ENCODE peak calls at places on chromosomes 4 and X, in nine cellular contexts. Q, L, V, M, N, O, D, I and B are unnamed samples.

GRCh38 chr4:146959692-146960091 is 14.0 kb upstream of the TTC29 start:
- DNase-seq in Q (no peak), M (no peak), L (peak), V (peak), D (no peak), O (peak), N (no peak), I (no peak), B (no peak)

GRCh38 chr4:16582526-16582925 is 315.9 kb downstream of the LDB2 start:
- DNase-seq in O (no peak), Q (no peak), I (no peak), N (no peak), M (no peak), D (no peak), L (no peak), V (no peak), B (no peak)

GRCh38 chrX:140918398-140919043 is 83.9 kb upstream of the SPANXB1 start:
- DNase-seq in Q (no peak), N (peak), L (peak), I (no peak), V (peak), M (peak), D (peak), O (peak), B (peak)

GRCh38 chrX:69374569-69374968 is 129.6 kb upstream of the NALF2 start:
- DNase-seq in I (no peak), M (no peak), N (no peak), L (no peak), O (no peak), Q (no peak), D (no peak), V (no peak), B (no peak)

GRCh38 chr4:173168396-173169177 is at the start of gene GALNT7:
- DNase-seq in Q (peak), O (peak), I (peak), L (peak), D (peak), N (peak), M (peak), V (peak), B (peak)

GRCh38 chr4:95472538-95472937 is 76.2 kb downstream of the UNC5C start:
- DNase-seq in N (no peak), Q (no peak), D (no peak), O (peak), I (no peak), L (no peak), M (no peak), V (no peak), B (no peak)

GRCh38 chr4:71518283-71518989 is 179.6 kb downstream of the SLC4A4 start:
- DNase-seq in N (no peak), I (no peak), Q (no peak), O (no peak), M (no peak), D (no peak), L (no peak), V (no peak), B (no peak)

GRCh38 chrX:107677501-107677901 is 49.2 kb downstream of the PRPS1 start:
- DNase-seq in N (no peak), Q (no peak), D (no peak), V (peak), L (no peak), M (no peak), O (peak), I (no peak), B (no peak)

GRCh38 chr4:126583509-126583908 is 1049.2 kb upstream of the INTU start:
- DNase-seq in V (peak), D (no peak), N (no peak), M (no peak), L (no peak), I (no peak), O (no peak), Q (no peak), B (no peak)

GRCh38 chrX:7144126-7144525 is 3.4 kb upstream of the STS start:
- DNase-seq in D (no peak), M (no peak), O (peak), V (no peak), Q (no peak), N (no peak), L (no peak), I (no peak), B (no peak)

GRCh38 chr4:108203377-108203776 is 34.6 kb upstream of the LEF1 start:
- DNase-seq in N (no peak), L (no peak), M (no peak), O (no peak), D (no peak), Q (no peak), V (no peak), I (no peak), B (no peak)

GRCh38 chr4:54659213-54660144 is 1.7 kb downstream of the KIT start:
- DNase-seq in D (no peak), Q (no peak), V (peak), M (no peak), N (peak), O (no peak), L (no peak), I (no peak), B (no peak)

GRCh38 chr4:123159479-123159878 is 237.1 kb upstream of the NUDT6 start:
- DNase-seq in V (no peak), O (no peak), N (no peak), D (no peak), I (no peak), M (no peak), L (no peak), Q (no peak), B (no peak)

GRCh38 chrX:58025979-58026378 is 115.7 kb upstream of the ZXDA start:
- DNase-seq in M (peak), I (no peak), V (peak), D (peak), Q (no peak), N (peak), O (peak), L (no peak), B (peak)

GRCh38 chrX:40504801-40505605 is 75.8 kb upstream of the ATP6AP2 start:
- DNase-seq in O (peak), L (peak), M (no peak), N (no peak), D (no peak), Q (no peak), V (peak), I (no peak), B (no peak)

GRCh38 chrX:2351999-2352995 is 148.5 kb downstream of the DHRSX start:
- DNase-seq in D (no peak), M (no peak), V (peak), I (no peak), Q (no peak), N (no peak), L (no peak), O (peak), B (no peak)

GRCh38 chr4:34323549-34324325 is 1920.6 kb downstream of the ARAP2 start:
- DNase-seq in D (no peak), L (no peak), Q (no peak), N (no peak), M (no peak), I (no peak), V (peak), O (no peak), B (no peak)

GRCh38 chr4:122827899-122828601 is 1.4 kb downstream of the FGF2 start:
- DNase-seq in O (peak), D (peak), Q (no peak), M (peak), I (no peak), L (peak), N (no peak), V (peak), B (peak)

GRCh38 chrX:97704881-97705280 is 821.2 kb downstream of the RPA4 start:
- DNase-seq in M (no peak), N (no peak), Q (no peak), O (no peak), V (no peak), D (no peak), L (no peak), I (no peak), B (no peak)

GRCh38 chr4:112189754-112190153 is 41.8 kb upstream of the AP1AR start:
- DNase-seq in M (no peak), L (no peak), O (peak), Q (no peak), D (no peak), V (peak), I (no peak), N (no peak), B (no peak)

GRCh38 chrX:25337841-25338240 is 322.1 kb upstream of the ARX start:
- DNase-seq in O (no peak), I (no peak), D (no peak), Q (no peak), N (no peak), V (no peak), M (no peak), L (no peak), B (no peak)

GRCh38 chr4:15361529-15361928 is 66.3 kb upstream of the C1QTNF7 start:
- DNase-seq in L (no peak), D (no peak), Q (no peak), I (no peak), M (no peak), O (no peak), N (no peak), V (peak), B (no peak)

GRCh38 chr4:26141916-26142638 is 178.7 kb upstream of the RBPJ start:
- DNase-seq in L (no peak), I (no peak), Q (no peak), V (peak), D (no peak), M (peak), O (peak), N (no peak), B (no peak)

GRCh38 chr4:147860960-147861359 is 129.1 kb downstream of the ARHGAP10 start:
- DNase-seq in M (no peak), N (no peak), O (no peak), L (no peak), D (no peak), I (no peak), Q (no peak), V (peak), B (no peak)

GRCh38 chrX:22090181-22090580 is 58.1 kb downstream of the PHEX start:
- DNase-seq in M (no peak), N (no peak), O (no peak), D (no peak), I (no peak), L (no peak), Q (no peak), V (peak), B (no peak)

GRCh38 chrX:129115104-129115503 is 408.2 kb downstream of the SMARCA1 start:
- DNase-seq in M (no peak), O (peak), V (no peak), N (no peak), I (no peak), D (no peak), Q (no peak), L (no peak), B (no peak)

GRCh38 chrX:120365320-120365719 is 3.4 kb downstream of the ATP1B4 start:
- DNase-seq in Q (no peak), M (peak), L (no peak), I (peak), D (peak), O (no peak), V (peak), N (peak), B (peak)

GRCh38 chrX:1152090-1152489 is 60.4 kb downstream of the CRLF2 start:
- DNase-seq in N (no peak), M (no peak), O (no peak), Q (no peak), L (no peak), I (no peak), D (no peak), V (no peak), B (no peak)

GRCh38 chrX:23822397-23822796 is 39.4 kb downstream of the SAT1 start:
- DNase-seq in V (peak), D (no peak), O (peak), L (no peak), N (peak), Q (no peak), M (no peak), I (no peak), B (no peak)

GRCh38 chr4:64729561-64729960 is 320.3 kb upstream of the TECRL start:
- DNase-seq in V (no peak), Q (no peak), L (no peak), N (no peak), I (no peak), D (no peak), O (no peak), M (no peak), B (no peak)

GRCh38 chrX:40581333-40581910 is 652 bp downstream of the ATP6AP2 start:
- DNase-seq in M (peak), I (no peak), V (peak), L (no peak), Q (no peak), O (peak), N (no peak), D (no peak), B (peak)

GRCh38 chr4:168241953-168242352 is 76.6 kb downstream of the DDX60 start:
- DNase-seq in N (no peak), O (no peak), V (no peak), M (no peak), Q (no peak), D (no peak), I (no peak), L (no peak), B (no peak)

GRCh38 chr4:128782875-128783614 is 26.5 kb upstream of the JADE1 start:
- DNase-seq in Q (no peak), I (no peak), D (no peak), V (peak), L (no peak), N (no peak), O (peak), M (no peak), B (no peak)

GRCh38 chrX:113892401-113892800 is 691.5 kb upstream of the HTR2C start:
- DNase-seq in I (no peak), Q (no peak), D (no peak), M (no peak), O (no peak), N (no peak), L (no peak), V (no peak), B (no peak)

GRCh38 chrX:8179653-8180052 is 8.6 kb upstream of the VCX2 start:
- DNase-seq in O (peak), D (no peak), L (no peak), N (no peak), Q (no peak), M (no peak), V (peak), I (no peak), B (no peak)

GRCh38 chr4:184450045-184450444 is 24.3 kb downstream of the IRF2 start:
- DNase-seq in N (no peak), V (peak), M (no peak), O (peak), D (no peak), Q (no peak), L (no peak), I (no peak), B (no peak)

GRCh38 chrX:150763810-150764209 is 70.6 kb downstream of the MTMR1 start:
- DNase-seq in Q (no peak), V (no peak), M (no peak), N (no peak), I (no peak), D (no peak), L (no peak), O (no peak), B (no peak)

GRCh38 chrX:113370001-113370400 is 529.4 kb upstream of the AMOT start:
- DNase-seq in Q (no peak), I (no peak), L (no peak), M (no peak), V (no peak), N (no peak), O (no peak), D (no peak), B (no peak)